ENCODE peak calls at places on chromosomes 13 and 19, in six cellular contexts. C is brain microvascular endothelial cell; G is nucleus accumbens; I is HFF-Myc; D is activated CD4-positive, CD25-positive, alpha-beta regulatory T cell treated with anti-CD3 and anti-CD28 coated beads, Interleukin-2, amount 50 U/mL, for 72 hours; B is hippocampal formation. P is an unnamed sample.

GRCh38 chr13:79434578-79434977 is 28.5 kb upstream of the RBM26 start:
- DNase-seq in B (no peak), I (peak; percentile 21), C (peak; percentile 57), D (no peak), G (no peak), P (peak; percentile 68)

GRCh38 chr19:35755550-35756371 is 1.1 kb downstream of the HSPB6 start:
- DNase-seq in G (no peak), C (peak; percentile 26), D (no peak), B (no peak), I (no peak), P (peak; percentile 57)

GRCh38 chr13:85278851-85279250 is 520.4 kb downstream of the SLITRK6 start:
- DNase-seq in C (no peak), G (no peak), B (no peak), I (no peak), D (no peak), P (no peak)

GRCh38 chr19:28493881-28494280 is 719.1 kb downstream of the UQCRFS1 start:
- DNase-seq in D (no peak), B (no peak), C (no peak), I (no peak), G (no peak), P (no peak)

GRCh38 chr13:29129616-29130015 is 309.5 kb downstream of the MTUS2 start:
- DNase-seq in B (no peak), D (no peak), I (no peak), C (no peak), G (no peak), P (no peak)

GRCh38 chr19:34499155-34499834 is 17.7 kb downstream of the WTIP start:
- DNase-seq in D (no peak), C (no peak), G (no peak), I (no peak), B (no peak), P (no peak)

GRCh38 chr13:32443111-32443510 is 15.2 kb upstream of the N4BP2L1 start:
- DNase-seq in C (no peak), G (peak; percentile 23), I (no peak), D (no peak), B (peak; percentile 10), P (no peak)

GRCh38 chr19:55069137-55069858 is 6.3 kb upstream of the RDH13 start:
- DNase-seq in G (no peak), C (no peak), D (no peak), B (no peak), I (no peak), P (no peak)

GRCh38 chr19:56076413-56076998 is 44.6 kb downstream of the ZNF787 start:
- DNase-seq in I (peak; percentile 16), D (peak; percentile 60), C (peak; percentile 49), G (peak; percentile 37), B (no peak), P (peak; percentile 37)

GRCh38 chr19:14405758-14406644 is 13.1 kb downstream of the DDX39A start:
- DNase-seq in D (peak; percentile 94), C (peak; percentile 73), I (no peak), G (peak; percentile 94), B (peak; percentile 85), P (peak; percentile 31)

GRCh38 chr19:49335071-49335783 is at the start of gene CD37:
- DNase-seq in B (no peak), C (no peak), G (no peak), D (peak; percentile 58), I (no peak), P (no peak)

GRCh38 chr13:29513002-29513980 is 82.2 kb downstream of the SLC7A1 start:
- DNase-seq in G (no peak), B (no peak), C (no peak), D (no peak), I (no peak), P (no peak)

GRCh38 chr13:79522583-79522982 is 41.6 kb downstream of the NDFIP2 start:
- DNase-seq in G (no peak), B (no peak), C (peak; percentile 87), D (no peak), I (peak; percentile 29), P (peak; percentile 48)

GRCh38 chr19:33734913-33735312 is 61.8 kb upstream of the KCTD15 start:
- DNase-seq in B (peak; percentile 34), I (no peak), C (no peak), G (peak; percentile 52), D (no peak), P (no peak)

GRCh38 chr19:17719730-17720486 is 628 bp downstream of the MAP1S start:
- DNase-seq in I (no peak), G (peak; percentile 71), D (peak; percentile 37), C (no peak), B (no peak), P (no peak)

GRCh38 chr13:84445776-84446175 is 563.5 kb upstream of the SLITRK1 start:
- DNase-seq in D (no peak), B (no peak), G (no peak), I (no peak), C (peak; percentile 65), P (no peak)

GRCh38 chr13:94739235-94739634 is 26.9 kb upstream of the SOX21 start:
- DNase-seq in G (no peak), I (no peak), B (no peak), C (no peak), D (no peak), P (no peak)

GRCh38 chr19:44846455-44847143 is 502 bp downstream of the NECTIN2 start:
- DNase-seq in D (no peak), I (no peak), G (no peak), B (no peak), C (peak; percentile 16), P (no peak)

GRCh38 chr13:106967391-106967790 is 399.5 kb upstream of the ARGLU1 start:
- DNase-seq in B (no peak), I (no peak), D (no peak), C (no peak), G (no peak), P (no peak)

GRCh38 chr19:29098863-29099481 is 114.0 kb downstream of the UQCRFS1 start:
- DNase-seq in C (peak; percentile 7), D (no peak), B (no peak), G (peak; percentile 36), I (peak; percentile 9), P (peak; percentile 95)

GRCh38 chr19:56309511-56310185 is 5.0 kb downstream of the ZSCAN5A start:
- DNase-seq in G (no peak), B (no peak), D (peak; percentile 69), I (no peak), C (peak; percentile 36), P (peak; percentile 3)

GRCh38 chr19:10516671-10517286 is 468 bp downstream of the S1PR5 start:
- DNase-seq in G (no peak), C (peak; percentile 3), I (no peak), D (no peak), B (no peak), P (no peak)

GRCh38 chr13:94143624-94144350 is 335.7 kb downstream of the DCT start:
- DNase-seq in G (no peak), D (no peak), B (no peak), I (no peak), C (no peak), P (no peak)

GRCh38 chr13:37934339-37935191 is 65.0 kb upstream of the TRPC4 start:
- DNase-seq in D (no peak), I (no peak), B (no peak), G (no peak), C (no peak), P (no peak)

GRCh38 chr19:1882089-1882785 is 3.1 kb downstream of the ABHD17A start:
- DNase-seq in G (peak; percentile 37), D (no peak), I (no peak), C (no peak), B (peak; percentile 78), P (no peak)

GRCh38 chr19:57351867-57352266 is 796 bp downstream of the ZNF304 start:
- DNase-seq in D (no peak), I (no peak), G (no peak), C (no peak), B (no peak), P (no peak)

GRCh38 chr19:3585301-3586123 is at the start of gene GIPC3:
- DNase-seq in I (no peak), B (no peak), G (no peak), D (no peak), C (no peak), P (no peak)

GRCh38 chr19:33558846-33559245 is 37.3 kb upstream of the PEPD start:
- DNase-seq in G (peak; percentile 10), C (no peak), D (no peak), I (no peak), B (no peak), P (no peak)

GRCh38 chr19:28051047-28051446 is 1161.9 kb downstream of the UQCRFS1 start:
- DNase-seq in G (no peak), D (no peak), I (no peak), B (no peak), C (no peak), P (no peak)

GRCh38 chr19:51391073-51391611 is 751 bp upstream of the C19orf84 start:
- DNase-seq in I (no peak), G (no peak), C (no peak), D (no peak), B (no peak), P (no peak)

GRCh38 chr19:50461066-50461875 is 15.0 kb upstream of the EMC10 start:
- DNase-seq in B (peak; percentile 20), C (peak; percentile 64), G (peak; percentile 19), D (peak; percentile 60), I (peak; percentile 45), P (peak; percentile 35)

GRCh38 chr13:59780058-59780457 is 383.7 kb downstream of the DIAPH3 start:
- DNase-seq in G (no peak), D (no peak), B (no peak), C (no peak), I (no peak), P (no peak)

GRCh38 chr19:14580623-14581237 is 2.2 kb upstream of the CLEC17A start:
- DNase-seq in G (no peak), B (no peak), C (no peak), I (no peak), D (peak; percentile 56), P (no peak)

GRCh38 chr13:65856464-65856863 is 1373.7 kb downstream of the PCDH9 start:
- DNase-seq in G (no peak), B (no peak), D (no peak), C (peak; percentile 67), I (peak; percentile 12), P (peak; percentile 51)

GRCh38 chr13:102487330-102487729 is 85.5 kb upstream of the FGF14 start:
- DNase-seq in C (no peak), G (no peak), I (no peak), B (no peak), D (no peak), P (no peak)

GRCh38 chr13:35554972-35555623 is 78.6 kb upstream of the MAB21L1 start:
- DNase-seq in D (no peak), I (no peak), B (no peak), C (no peak), G (no peak), P (no peak)